ENCODE peak calls at places on chromosomes 4 and X, in seven cellular contexts. B, F, S, C, Q, I and Y are unnamed samples.

GRCh38 chr4:95318483-95318882 is 230.3 kb downstream of the UNC5C start:
- DNase-seq in B (no peak), F (no peak), S (no peak), C (no peak), Q (no peak), I (no peak), Y (no peak)

GRCh38 chr4:110970642-110971041 is 347.8 kb upstream of the PITX2 start:
- DNase-seq in B (no peak), F (no peak), S (peak; percentile 79), C (no peak), Q (peak; percentile 8), I (no peak), Y (peak; percentile 61)

GRCh38 chr4:16236402-16237023 is 10.2 kb upstream of the TAPT1 start:
- DNase-seq in B (no peak), F (no peak), S (no peak), C (no peak), Q (no peak), I (no peak), Y (no peak)

GRCh38 chrX:43953218-43953617 is 20.0 kb downstream of the NDP start:
- DNase-seq in B (no peak), F (no peak), S (no peak), C (no peak), Q (no peak), I (no peak), Y (no peak)

GRCh38 chrX:131763674-131764073 is 219.8 kb downstream of the OR13H1 start:
- DNase-seq in B (no peak), F (peak; percentile 35), S (no peak), C (no peak), Q (peak; percentile 82), I (no peak), Y (no peak)

GRCh38 chr4:76745264-76745663 is 152.7 kb downstream of the SOWAHB start:
- DNase-seq in B (no peak), F (no peak), S (no peak), C (no peak), Q (no peak), I (no peak), Y (no peak)

GRCh38 chrX:119374736-119375135 is 24.4 kb upstream of the SLC25A43 start:
- DNase-seq in B (no peak), F (no peak), S (no peak), C (no peak), Q (no peak), I (no peak), Y (no peak)

GRCh38 chrX:16807548-16807947 is 21.3 kb downstream of the TXLNG start:
- DNase-seq in B (no peak), F (no peak), S (no peak), C (no peak), Q (no peak), I (no peak), Y (no peak)

GRCh38 chrX:132615396-132616131 is 126.7 kb upstream of the MBNL3 start:
- DNase-seq in B (no peak), F (no peak), S (peak; percentile 43), C (no peak), Q (no peak), I (no peak), Y (no peak)

GRCh38 chr4:61507091-61507490 is 307.0 kb downstream of the ADGRL3 start:
- DNase-seq in B (no peak), F (no peak), S (no peak), C (no peak), Q (no peak), I (no peak), Y (no peak)

GRCh38 chr4:95637047-95637600 is 88.4 kb upstream of the UNC5C start:
- DNase-seq in B (no peak), F (no peak), S (peak; percentile 25), C (no peak), Q (peak; percentile 1), I (no peak), Y (no peak)

GRCh38 chr4:85763207-85763606 is 288.3 kb downstream of the ARHGAP24 start:
- DNase-seq in B (no peak), F (no peak), S (no peak), C (no peak), Q (no peak), I (no peak), Y (no peak)

GRCh38 chr4:122172266-122172665 is 20.1 kb downstream of the BLTP1 start:
- DNase-seq in B (no peak), F (no peak), S (no peak), C (no peak), Q (no peak), I (no peak), Y (no peak)

GRCh38 chrX:108735087-108735679 is 1.2 kb downstream of the IRS4 start:
- DNase-seq in B (no peak), F (no peak), S (peak; percentile 51), C (peak; percentile 46), Q (no peak), I (peak; percentile 69), Y (no peak)

GRCh38 chrX:68681443-68681941 is 34.0 kb downstream of the STARD8 start:
- DNase-seq in B (no peak), F (no peak), S (no peak), C (no peak), Q (peak; percentile 80), I (no peak), Y (no peak)

GRCh38 chr4:66178901-66179300 is 508.6 kb upstream of the EPHA5 start:
- DNase-seq in B (no peak), F (no peak), S (no peak), C (no peak), Q (peak; percentile 49), I (no peak), Y (no peak)

GRCh38 chr4:183987529-183987946 is 82.4 kb downstream of the STOX2 start:
- DNase-seq in B (peak; percentile 77), F (peak; percentile 30), S (peak; percentile 30), C (peak; percentile 88), Q (peak; percentile 27), I (peak; percentile 84), Y (peak; percentile 78)

GRCh38 chrX:19683817-19684216 is 168.5 kb upstream of the MAP3K15 start:
- DNase-seq in B (no peak), F (no peak), S (no peak), C (no peak), Q (no peak), I (no peak), Y (no peak)

GRCh38 chr4:121072080-121072835 is at the start of gene NDNF:
- DNase-seq in B (peak; percentile 46), F (no peak), S (peak; percentile 52), C (peak; percentile 92), Q (no peak), I (peak; percentile 69), Y (peak; percentile 76)

GRCh38 chrX:40068048-40068447 is 29.7 kb downstream of the BCOR start:
- DNase-seq in B (no peak), F (no peak), S (no peak), C (no peak), Q (no peak), I (no peak), Y (no peak)
- TF ChIP-seq CTCF in B (no peak), F (no peak), S (no peak), C (no peak), Q (no peak), I (no peak), Y (no peak)

GRCh38 chr4:126750723-126751122 is 882.0 kb upstream of the INTU start:
- DNase-seq in B (no peak), F (no peak), S (no peak), C (no peak), Q (no peak), I (no peak), Y (no peak)

GRCh38 chr4:126756050-126756809 is 876.5 kb upstream of the INTU start:
- DNase-seq in B (no peak), F (no peak), S (no peak), C (no peak), Q (no peak), I (no peak), Y (no peak)

GRCh38 chr4:126753592-126753991 is 879.2 kb upstream of the INTU start:
- DNase-seq in B (no peak), F (no peak), S (no peak), C (no peak), Q (no peak), I (no peak), Y (no peak)

GRCh38 chr4:126748736-126749135 is 884.0 kb upstream of the INTU start:
- DNase-seq in B (no peak), F (no peak), S (no peak), C (no peak), Q (peak; percentile 22), I (no peak), Y (no peak)

DNA sequence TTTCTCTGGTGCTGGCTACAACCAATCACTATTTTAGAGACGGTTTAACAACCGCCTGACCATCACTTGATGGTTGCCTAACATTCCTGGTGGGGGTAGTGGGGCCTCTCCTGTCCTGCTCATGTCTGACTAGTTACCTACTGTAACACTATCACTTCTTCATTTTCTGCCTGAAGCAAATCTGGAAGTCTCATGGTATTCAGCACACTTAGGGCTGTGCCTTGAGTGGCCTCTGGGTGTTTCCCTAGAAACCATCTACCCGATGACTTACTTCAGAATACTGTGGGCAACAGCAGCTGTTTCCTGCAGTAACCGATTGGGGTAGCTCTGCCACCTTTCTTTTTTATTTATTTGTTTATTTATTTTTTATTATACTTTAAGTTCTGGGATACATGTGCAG is 880.1 kb upstream of the INTU start:
- DNase-seq in B (no peak), F (no peak), S (no peak), C (no peak), Q (no peak), I (no peak), Y (no peak)
- TF ChIP-seq CTCF in B (no peak), F (no peak), S (no peak), C (no peak), Q (no peak), I (no peak), Y (no peak)

DNA sequence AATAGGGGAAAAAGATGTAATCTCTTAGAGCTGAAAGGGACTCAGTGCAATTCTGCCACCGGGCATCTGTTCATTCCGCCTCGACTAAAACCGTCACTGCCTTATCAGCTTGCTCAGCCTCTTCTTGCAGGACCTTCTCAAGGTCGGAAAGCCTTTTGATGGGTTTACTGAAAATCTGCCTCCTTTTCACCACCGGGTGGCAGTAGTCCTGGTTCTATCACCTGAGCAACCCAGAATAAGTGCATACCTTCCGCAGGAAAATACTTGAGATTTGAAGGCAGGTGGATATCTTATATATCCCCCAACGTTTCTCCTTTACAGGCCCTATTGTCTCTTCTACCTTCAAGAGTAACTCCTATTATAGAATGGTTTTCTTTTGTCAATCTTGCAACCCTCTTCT is 103.4 kb upstream of the PAK3 start:
- DNase-seq in B (no peak), F (no peak), S (peak; percentile 28), C (no peak), Q (peak; percentile 11), I (no peak), Y (no peak)
- TF ChIP-seq CTCF in B (peak; percentile 31), F (peak; percentile 35), S (no peak), C (peak; percentile 12), Q (peak; percentile 55), I (peak; percentile 24), Y (peak; percentile 74)

GRCh38 chrX:130247996-130248395 is 20.7 kb downstream of the ZNF280C start:
- DNase-seq in B (no peak), F (no peak), S (no peak), C (no peak), Q (no peak), I (no peak), Y (no peak)

GRCh38 chrX:130246084-130246483 is 22.6 kb downstream of the ZNF280C start:
- DNase-seq in B (no peak), F (no peak), S (no peak), C (no peak), Q (no peak), I (no peak), Y (no peak)

DNA sequence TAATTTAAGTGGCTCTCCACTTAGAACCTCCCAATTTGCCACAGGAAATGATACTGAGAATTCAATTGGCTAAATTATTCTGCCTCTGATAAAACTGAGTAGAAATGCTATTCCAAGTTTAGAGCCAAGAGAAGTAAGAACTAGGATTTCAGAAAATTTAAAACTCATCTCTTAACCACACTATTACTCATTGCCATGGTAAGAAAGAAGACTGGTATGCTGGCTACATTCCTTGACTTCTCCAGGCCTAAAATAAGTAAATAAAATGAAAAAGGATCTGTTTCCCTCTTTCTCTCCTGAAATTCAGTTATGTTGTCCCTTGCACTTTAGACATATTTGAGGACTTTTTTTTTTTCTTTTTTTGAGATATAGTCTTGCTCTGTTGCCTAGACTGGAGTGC is 23.3 kb downstream of the ZNF280C start:
- DNase-seq in B (no peak), F (no peak), S (no peak), C (no peak), Q (peak; percentile 54), I (no peak), Y (no peak)
- TF ChIP-seq CTCF in B (no peak), F (no peak), S (no peak), C (no peak), Q (no peak), I (no peak), Y (no peak)